ENCODE peak calls at places on chromosomes 5 and 9, in ten cellular contexts. One of them, this sample, is unnamed.

GRCh38 chr9:136996361-136997281 is at the start of gene CLIC3:
- DNase-seq in fibroblast of lung: no peak
- DNase-seq in CD8-positive, alpha-beta T cell: peak
- DNase-seq in esophagus squamous epithelium: no peak
- DNase-seq in colonic mucosa: peak
- DNase-seq in gastrocnemius medialis: no peak
- DNase-seq in endothelial cell of umbilical vein: no peak
- DNase-seq in prostate gland: no peak
- DNase-seq in spleen: peak
- DNase-seq in psoas muscle: no peak
- DNase-seq in this sample: peak

GRCh38 chr5:113683211-113683610 is 169.7 kb downstream of the YTHDC2 start:
- DNase-seq in fibroblast of lung: no peak
- DNase-seq in CD8-positive, alpha-beta T cell: no peak
- DNase-seq in esophagus squamous epithelium: no peak
- DNase-seq in colonic mucosa: no peak
- DNase-seq in gastrocnemius medialis: no peak
- DNase-seq in endothelial cell of umbilical vein: no peak
- DNase-seq in prostate gland: no peak
- DNase-seq in spleen: no peak
- DNase-seq in psoas muscle: no peak
- DNase-seq in this sample: no peak

GRCh38 chr5:82345108-82345507 is 67.0 kb upstream of the RPS23 start:
- DNase-seq in fibroblast of lung: no peak
- DNase-seq in CD8-positive, alpha-beta T cell: no peak
- DNase-seq in esophagus squamous epithelium: no peak
- DNase-seq in colonic mucosa: no peak
- DNase-seq in gastrocnemius medialis: no peak
- DNase-seq in endothelial cell of umbilical vein: no peak
- DNase-seq in prostate gland: no peak
- DNase-seq in spleen: no peak
- DNase-seq in psoas muscle: no peak
- DNase-seq in this sample: no peak

GRCh38 chr9:109440797-109441287 is 57.3 kb downstream of the PTPN3 start:
- DNase-seq in fibroblast of lung: peak
- DNase-seq in CD8-positive, alpha-beta T cell: peak
- DNase-seq in esophagus squamous epithelium: no peak
- DNase-seq in colonic mucosa: peak
- DNase-seq in gastrocnemius medialis: no peak
- DNase-seq in endothelial cell of umbilical vein: peak
- DNase-seq in prostate gland: peak
- DNase-seq in spleen: no peak
- DNase-seq in psoas muscle: no peak
- DNase-seq in this sample: peak

GRCh38 chr5:57176350-57176857 is 2.5 kb downstream of the GPBP1 start:
- DNase-seq in fibroblast of lung: peak
- DNase-seq in CD8-positive, alpha-beta T cell: no peak
- DNase-seq in esophagus squamous epithelium: no peak
- DNase-seq in colonic mucosa: no peak
- DNase-seq in gastrocnemius medialis: no peak
- DNase-seq in endothelial cell of umbilical vein: peak
- DNase-seq in prostate gland: no peak
- DNase-seq in spleen: no peak
- DNase-seq in psoas muscle: no peak
- DNase-seq in this sample: no peak

GRCh38 chr5:62083247-62083646 is 222.8 kb upstream of the KIF2A start:
- DNase-seq in fibroblast of lung: no peak
- DNase-seq in CD8-positive, alpha-beta T cell: no peak
- DNase-seq in esophagus squamous epithelium: no peak
- DNase-seq in colonic mucosa: no peak
- DNase-seq in gastrocnemius medialis: no peak
- DNase-seq in endothelial cell of umbilical vein: no peak
- DNase-seq in prostate gland: no peak
- DNase-seq in spleen: no peak
- DNase-seq in psoas muscle: no peak
- DNase-seq in this sample: no peak

GRCh38 chr5:137666109-137666850 is 69.6 kb downstream of the KLHL3 start:
- DNase-seq in fibroblast of lung: peak
- DNase-seq in CD8-positive, alpha-beta T cell: peak
- DNase-seq in esophagus squamous epithelium: no peak
- DNase-seq in colonic mucosa: no peak
- DNase-seq in gastrocnemius medialis: no peak
- DNase-seq in endothelial cell of umbilical vein: peak
- DNase-seq in prostate gland: no peak
- DNase-seq in spleen: no peak
- DNase-seq in psoas muscle: no peak
- DNase-seq in this sample: no peak

GRCh38 chr5:17000296-17000939 is 64.3 kb upstream of the MYO10 start:
- DNase-seq in fibroblast of lung: peak
- DNase-seq in CD8-positive, alpha-beta T cell: no peak
- DNase-seq in esophagus squamous epithelium: no peak
- DNase-seq in colonic mucosa: no peak
- DNase-seq in gastrocnemius medialis: no peak
- DNase-seq in endothelial cell of umbilical vein: peak
- DNase-seq in prostate gland: no peak
- DNase-seq in spleen: no peak
- DNase-seq in psoas muscle: no peak
- DNase-seq in this sample: peak

GRCh38 chr9:86885232-86885631 is 62.1 kb downstream of the GAS1 start:
- DNase-seq in fibroblast of lung: no peak
- DNase-seq in CD8-positive, alpha-beta T cell: no peak
- DNase-seq in esophagus squamous epithelium: no peak
- DNase-seq in colonic mucosa: no peak
- DNase-seq in gastrocnemius medialis: no peak
- DNase-seq in endothelial cell of umbilical vein: no peak
- DNase-seq in prostate gland: no peak
- DNase-seq in spleen: no peak
- DNase-seq in psoas muscle: no peak
- DNase-seq in this sample: no peak

GRCh38 chr5:178131446-178131996 is 707 bp downstream of the RMND5B start:
- DNase-seq in fibroblast of lung: no peak
- DNase-seq in CD8-positive, alpha-beta T cell: no peak
- DNase-seq in esophagus squamous epithelium: no peak
- DNase-seq in colonic mucosa: no peak
- DNase-seq in gastrocnemius medialis: no peak
- DNase-seq in endothelial cell of umbilical vein: no peak
- DNase-seq in prostate gland: no peak
- DNase-seq in spleen: no peak
- DNase-seq in psoas muscle: no peak
- DNase-seq in this sample: no peak

GRCh38 chr5:40481226-40481625 is 198.5 kb upstream of the PTGER4 start:
- DNase-seq in fibroblast of lung: no peak
- DNase-seq in CD8-positive, alpha-beta T cell: no peak
- DNase-seq in esophagus squamous epithelium: no peak
- DNase-seq in colonic mucosa: no peak
- DNase-seq in gastrocnemius medialis: no peak
- DNase-seq in endothelial cell of umbilical vein: no peak
- DNase-seq in prostate gland: no peak
- DNase-seq in spleen: no peak
- DNase-seq in psoas muscle: no peak
- DNase-seq in this sample: peak

GRCh38 chr5:136006767-136007251 is 22.0 kb upstream of the TGFBI start:
- DNase-seq in fibroblast of lung: peak
- DNase-seq in CD8-positive, alpha-beta T cell: no peak
- DNase-seq in esophagus squamous epithelium: no peak
- DNase-seq in colonic mucosa: peak
- DNase-seq in gastrocnemius medialis: no peak
- DNase-seq in endothelial cell of umbilical vein: no peak
- DNase-seq in prostate gland: no peak
- DNase-seq in spleen: no peak
- DNase-seq in psoas muscle: no peak
- DNase-seq in this sample: peak
- TF ChIP-seq CTCF in fibroblast of lung: no peak
- TF ChIP-seq CTCF in CD8-positive, alpha-beta T cell: no peak
- TF ChIP-seq CTCF in esophagus squamous epithelium: no peak
- TF ChIP-seq CTCF in colonic mucosa: no peak
- TF ChIP-seq CTCF in gastrocnemius medialis: no peak
- TF ChIP-seq CTCF in endothelial cell of umbilical vein: no peak
- TF ChIP-seq CTCF in prostate gland: no peak
- TF ChIP-seq CTCF in spleen: no peak
- TF ChIP-seq CTCF in psoas muscle: no peak
- TF ChIP-seq CTCF in this sample: no peak

GRCh38 chr9:126670270-126670669 is 56.5 kb downstream of the LMX1B start:
- DNase-seq in fibroblast of lung: no peak
- DNase-seq in CD8-positive, alpha-beta T cell: no peak
- DNase-seq in esophagus squamous epithelium: no peak
- DNase-seq in colonic mucosa: no peak
- DNase-seq in gastrocnemius medialis: no peak
- DNase-seq in endothelial cell of umbilical vein: no peak
- DNase-seq in prostate gland: no peak
- DNase-seq in spleen: no peak
- DNase-seq in psoas muscle: no peak
- DNase-seq in this sample: no peak

GRCh38 chr9:126671983-126672382 is 58.3 kb downstream of the LMX1B start:
- DNase-seq in fibroblast of lung: no peak
- DNase-seq in CD8-positive, alpha-beta T cell: no peak
- DNase-seq in esophagus squamous epithelium: no peak
- DNase-seq in colonic mucosa: no peak
- DNase-seq in gastrocnemius medialis: no peak
- DNase-seq in endothelial cell of umbilical vein: no peak
- DNase-seq in prostate gland: no peak
- DNase-seq in spleen: no peak
- DNase-seq in psoas muscle: no peak
- DNase-seq in this sample: no peak

GRCh38 chr9:126669108-126669507 is 55.4 kb downstream of the LMX1B start:
- DNase-seq in fibroblast of lung: no peak
- DNase-seq in CD8-positive, alpha-beta T cell: no peak
- DNase-seq in esophagus squamous epithelium: no peak
- DNase-seq in colonic mucosa: no peak
- DNase-seq in gastrocnemius medialis: no peak
- DNase-seq in endothelial cell of umbilical vein: no peak
- DNase-seq in prostate gland: no peak
- DNase-seq in spleen: no peak
- DNase-seq in psoas muscle: no peak
- DNase-seq in this sample: no peak

GRCh38 chr9:126672634-126673284 is 59.0 kb downstream of the LMX1B start:
- DNase-seq in fibroblast of lung: no peak
- DNase-seq in CD8-positive, alpha-beta T cell: no peak
- DNase-seq in esophagus squamous epithelium: no peak
- DNase-seq in colonic mucosa: no peak
- DNase-seq in gastrocnemius medialis: no peak
- DNase-seq in endothelial cell of umbilical vein: no peak
- DNase-seq in prostate gland: peak
- DNase-seq in spleen: no peak
- DNase-seq in psoas muscle: no peak
- DNase-seq in this sample: no peak

DNA sequence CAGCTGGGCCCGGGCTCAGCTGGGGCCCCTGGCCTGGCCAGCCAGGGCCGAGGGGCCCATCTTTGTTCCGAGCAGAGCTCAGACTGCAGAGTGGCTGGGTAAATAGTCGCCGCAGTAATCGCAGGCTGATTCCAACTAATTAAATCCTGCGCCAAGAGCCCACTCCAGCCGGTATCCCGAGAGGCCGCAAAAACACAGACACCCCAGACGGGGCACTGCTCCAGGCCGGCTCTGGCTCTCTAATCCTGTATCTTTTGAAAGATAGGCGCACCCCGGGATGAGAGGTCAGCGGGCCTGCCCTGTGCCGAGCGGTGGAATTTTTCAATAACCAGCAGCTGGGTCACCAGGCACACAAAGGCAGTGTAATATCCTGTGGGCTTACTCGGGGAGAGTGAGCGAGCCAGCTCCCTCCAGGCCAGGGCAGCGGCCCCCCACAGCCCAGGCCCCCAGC is 57.7 kb downstream of the LMX1B start:
- DNase-seq in fibroblast of lung: no peak
- DNase-seq in CD8-positive, alpha-beta T cell: no peak
- DNase-seq in esophagus squamous epithelium: no peak
- DNase-seq in colonic mucosa: no peak
- DNase-seq in gastrocnemius medialis: no peak
- DNase-seq in endothelial cell of umbilical vein: no peak
- DNase-seq in prostate gland: no peak
- DNase-seq in spleen: no peak
- DNase-seq in psoas muscle: no peak
- DNase-seq in this sample: no peak
- H3K27ac ChIP-seq in fibroblast of lung: no peak
- H3K27ac ChIP-seq in CD8-positive, alpha-beta T cell: no peak
- H3K27ac ChIP-seq in esophagus squamous epithelium: no peak
- H3K27ac ChIP-seq in colonic mucosa: no peak
- H3K27ac ChIP-seq in gastrocnemius medialis: no peak
- H3K27ac ChIP-seq in endothelial cell of umbilical vein: no peak
- H3K27ac ChIP-seq in prostate gland: no peak
- H3K27ac ChIP-seq in spleen: no peak
- H3K27ac ChIP-seq in psoas muscle: no peak
- H3K27ac ChIP-seq in this sample: no peak

GRCh38 chr5:141961466-141961865 is 3.5 kb upstream of the PCDH12 start:
- DNase-seq in fibroblast of lung: no peak
- DNase-seq in CD8-positive, alpha-beta T cell: no peak
- DNase-seq in esophagus squamous epithelium: no peak
- DNase-seq in colonic mucosa: no peak
- DNase-seq in gastrocnemius medialis: no peak
- DNase-seq in endothelial cell of umbilical vein: no peak
- DNase-seq in prostate gland: no peak
- DNase-seq in spleen: no peak
- DNase-seq in psoas muscle: no peak
- DNase-seq in this sample: no peak

GRCh38 chr5:141958113-141958512 is at the start of gene PCDH12:
- DNase-seq in fibroblast of lung: no peak
- DNase-seq in CD8-positive, alpha-beta T cell: no peak
- DNase-seq in esophagus squamous epithelium: no peak
- DNase-seq in colonic mucosa: no peak
- DNase-seq in gastrocnemius medialis: no peak
- DNase-seq in endothelial cell of umbilical vein: peak
- DNase-seq in prostate gland: no peak
- DNase-seq in spleen: peak
- DNase-seq in psoas muscle: peak
- DNase-seq in this sample: no peak

GRCh38 chr5:141958773-141959172 is 771 bp upstream of the PCDH12 start:
- DNase-seq in fibroblast of lung: no peak
- DNase-seq in CD8-positive, alpha-beta T cell: no peak
- DNase-seq in esophagus squamous epithelium: no peak
- DNase-seq in colonic mucosa: no peak
- DNase-seq in gastrocnemius medialis: no peak
- DNase-seq in endothelial cell of umbilical vein: peak
- DNase-seq in prostate gland: no peak
- DNase-seq in spleen: no peak
- DNase-seq in psoas muscle: peak
- DNase-seq in this sample: no peak

GRCh38 chr5:141960449-141961323 is 2.7 kb upstream of the PCDH12 start:
- DNase-seq in fibroblast of lung: peak
- DNase-seq in CD8-positive, alpha-beta T cell: peak
- DNase-seq in esophagus squamous epithelium: peak
- DNase-seq in colonic mucosa: peak
- DNase-seq in gastrocnemius medialis: peak
- DNase-seq in endothelial cell of umbilical vein: peak
- DNase-seq in prostate gland: peak
- DNase-seq in spleen: peak
- DNase-seq in psoas muscle: peak
- DNase-seq in this sample: peak

GRCh38 chr5:141960018-141960417 is 2.0 kb upstream of the PCDH12 start:
- DNase-seq in fibroblast of lung: no peak
- DNase-seq in CD8-positive, alpha-beta T cell: no peak
- DNase-seq in esophagus squamous epithelium: no peak
- DNase-seq in colonic mucosa: no peak
- DNase-seq in gastrocnemius medialis: no peak
- DNase-seq in endothelial cell of umbilical vein: no peak
- DNase-seq in prostate gland: no peak
- DNase-seq in spleen: peak
- DNase-seq in psoas muscle: no peak
- DNase-seq in this sample: no peak
- TF ChIP-seq CTCF in fibroblast of lung: peak
- TF ChIP-seq CTCF in CD8-positive, alpha-beta T cell: no peak
- TF ChIP-seq CTCF in esophagus squamous epithelium: no peak
- TF ChIP-seq CTCF in colonic mucosa: no peak
- TF ChIP-seq CTCF in gastrocnemius medialis: no peak
- TF ChIP-seq CTCF in endothelial cell of umbilical vein: peak
- TF ChIP-seq CTCF in prostate gland: no peak
- TF ChIP-seq CTCF in spleen: no peak
- TF ChIP-seq CTCF in psoas muscle: no peak
- TF ChIP-seq CTCF in this sample: no peak

GRCh38 chr5:78992136-78992535 is 7.0 kb upstream of the ARSB start:
- DNase-seq in fibroblast of lung: no peak
- DNase-seq in CD8-positive, alpha-beta T cell: no peak
- DNase-seq in esophagus squamous epithelium: no peak
- DNase-seq in colonic mucosa: no peak
- DNase-seq in gastrocnemius medialis: no peak
- DNase-seq in endothelial cell of umbilical vein: no peak
- DNase-seq in prostate gland: no peak
- DNase-seq in spleen: no peak
- DNase-seq in psoas muscle: no peak
- DNase-seq in this sample: no peak
- H3K27ac ChIP-seq in fibroblast of lung: no peak
- H3K27ac ChIP-seq in CD8-positive, alpha-beta T cell: no peak
- H3K27ac ChIP-seq in esophagus squamous epithelium: no peak
- H3K27ac ChIP-seq in colonic mucosa: no peak
- H3K27ac ChIP-seq in gastrocnemius medialis: no peak
- H3K27ac ChIP-seq in endothelial cell of umbilical vein: no peak
- H3K27ac ChIP-seq in prostate gland: no peak
- H3K27ac ChIP-seq in spleen: no peak
- H3K27ac ChIP-seq in psoas muscle: no peak
- H3K27ac ChIP-seq in this sample: no peak

This sample was measured in RWPE1.